ENCODE peak calls at places on chromosomes 13 and 19, in five cellular contexts. O, C, T, Z and R are unnamed samples.
A peak's percentile ranks its signal among the peaks of the same experiment; 100 is the strongest.

GRCh38 chr13:98445340-98446233 is 131.3 kb downstream of the STK24 start:
- DNase-seq in O (peak; percentile 32), C (peak; percentile 22), T (peak; percentile 38), Z (no peak), R (no peak)

GRCh38 chr13:77389617-77389984 is 62.7 kb upstream of the MYCBP2 start:
- DNase-seq in O (no peak), C (no peak), T (no peak), Z (no peak), R (no peak)

GRCh38 chr13:52652980-52653303 is 306 bp downstream of the SUGT1 start:
- DNase-seq in O (no peak), C (no peak), T (no peak), Z (no peak), R (no peak)

GRCh38 chr19:8143041-8143440 is 6.4 kb downstream of the FBN3 start:
- DNase-seq in O (no peak), C (no peak), T (no peak), Z (no peak), R (no peak)

GRCh38 chr19:49130325-49130724 is 11.0 kb downstream of the PPFIA3 start:
- DNase-seq in O (no peak), C (no peak), T (no peak), Z (no peak), R (no peak)

GRCh38 chr13:73481877-73482445 is 423.2 kb downstream of the KLF5 start:
- DNase-seq in O (no peak), C (no peak), T (no peak), Z (no peak), R (no peak)

GRCh38 chr19:54335979-54336892 is 2.7 kb downstream of the LILRA4 start:
- DNase-seq in O (no peak), C (no peak), T (no peak), Z (no peak), R (no peak)

GRCh38 chr19:56834564-56835375 is 5.8 kb downstream of the PEG3 start:
- DNase-seq in O (no peak), C (no peak), T (no peak), Z (no peak), R (no peak)

GRCh38 chr19:16449330-16449961 is 22.3 kb downstream of the EPS15L1 start:
- DNase-seq in O (peak; percentile 9), C (no peak), T (no peak), Z (no peak), R (no peak)

GRCh38 chr13:21124853-21125252 is 51.5 kb downstream of the SKA3 start:
- DNase-seq in O (no peak), C (no peak), T (peak; percentile 94), Z (no peak), R (no peak)

GRCh38 chr13:101941095-101941777 is 460.6 kb downstream of the FGF14 start:
- DNase-seq in O (peak; percentile 13), C (no peak), T (peak; percentile 21), Z (no peak), R (no peak)